ENCODE peak calls at places on chromosomes 11 and 22, in seven cellular contexts. One of them, this sample, is unnamed.

GRCh38 chr11:405323-405975 is 9.3 kb downstream of the SIGIRR start:
- DNase-seq in right atrium auricular region: no peak
- DNase-seq in cardiac muscle cell: no peak
- DNase-seq in stimulated activated CD4-positive, alpha-beta T cell treated with anti-CD3 and anti-CD28 coated beads, Interleukin-12 subunit alpha, Interleukin-12 subunit beta, amount 100 ng/mL, for 4 hours: no peak
- DNase-seq in COR-L47: no peak
- DNase-seq in NCI-H460: no peak
- DNase-seq in epithelial cell of esophagus: no peak
- DNase-seq in this sample: no peak

GRCh38 chr11:131694526-131695424 is 324.4 kb downstream of the NTM start:
- DNase-seq in right atrium auricular region: peak; percentile 78
- DNase-seq in cardiac muscle cell: peak; percentile 88
- DNase-seq in stimulated activated CD4-positive, alpha-beta T cell treated with anti-CD3 and anti-CD28 coated beads, Interleukin-12 subunit alpha, Interleukin-12 subunit beta, amount 100 ng/mL, for 4 hours: peak; percentile 49
- DNase-seq in COR-L47: peak; percentile 62
- DNase-seq in NCI-H460: peak; percentile 69
- DNase-seq in epithelial cell of esophagus: peak; percentile 79
- DNase-seq in this sample: peak; percentile 47

GRCh38 chr11:6604081-6604626 is 580 bp downstream of the ILK start:
- DNase-seq in right atrium auricular region: peak; percentile 71
- DNase-seq in cardiac muscle cell: peak; percentile 82
- DNase-seq in stimulated activated CD4-positive, alpha-beta T cell treated with anti-CD3 and anti-CD28 coated beads, Interleukin-12 subunit alpha, Interleukin-12 subunit beta, amount 100 ng/mL, for 4 hours: peak; percentile 40
- DNase-seq in COR-L47: peak; percentile 25
- DNase-seq in NCI-H460: no peak
- DNase-seq in epithelial cell of esophagus: peak; percentile 43
- DNase-seq in this sample: peak; percentile 59

GRCh38 chr11:26583550-26583949 is 11.5 kb upstream of the MUC15 start:
- DNase-seq in right atrium auricular region: no peak
- DNase-seq in cardiac muscle cell: peak; percentile 2
- DNase-seq in stimulated activated CD4-positive, alpha-beta T cell treated with anti-CD3 and anti-CD28 coated beads, Interleukin-12 subunit alpha, Interleukin-12 subunit beta, amount 100 ng/mL, for 4 hours: no peak
- DNase-seq in COR-L47: no peak
- DNase-seq in NCI-H460: no peak
- DNase-seq in epithelial cell of esophagus: peak; percentile 99
- DNase-seq in this sample: no peak

GRCh38 chr11:104866815-104867214 is 31.4 kb downstream of the CASP12 start:
- DNase-seq in right atrium auricular region: no peak
- DNase-seq in cardiac muscle cell: no peak
- DNase-seq in stimulated activated CD4-positive, alpha-beta T cell treated with anti-CD3 and anti-CD28 coated beads, Interleukin-12 subunit alpha, Interleukin-12 subunit beta, amount 100 ng/mL, for 4 hours: no peak
- DNase-seq in COR-L47: no peak
- DNase-seq in NCI-H460: no peak
- DNase-seq in epithelial cell of esophagus: peak; percentile 63
- DNase-seq in this sample: no peak

GRCh38 chr11:127017482-127017881 is 16.9 kb upstream of the KIRREL3 start:
- DNase-seq in right atrium auricular region: no peak
- DNase-seq in cardiac muscle cell: peak; percentile 47
- DNase-seq in stimulated activated CD4-positive, alpha-beta T cell treated with anti-CD3 and anti-CD28 coated beads, Interleukin-12 subunit alpha, Interleukin-12 subunit beta, amount 100 ng/mL, for 4 hours: no peak
- DNase-seq in COR-L47: no peak
- DNase-seq in NCI-H460: no peak
- DNase-seq in epithelial cell of esophagus: peak; percentile 32
- DNase-seq in this sample: no peak

GRCh38 chr11:2270322-2271076 is at the start of gene ASCL2:
- DNase-seq in right atrium auricular region: peak; percentile 42
- DNase-seq in cardiac muscle cell: no peak
- DNase-seq in stimulated activated CD4-positive, alpha-beta T cell treated with anti-CD3 and anti-CD28 coated beads, Interleukin-12 subunit alpha, Interleukin-12 subunit beta, amount 100 ng/mL, for 4 hours: no peak
- DNase-seq in COR-L47: peak; percentile 22
- DNase-seq in NCI-H460: no peak
- DNase-seq in epithelial cell of esophagus: peak; percentile 21
- DNase-seq in this sample: no peak

GRCh38 chr22:38423512-38424503 is 31.2 kb downstream of the KCNJ4 start:
- DNase-seq in right atrium auricular region: no peak
- DNase-seq in cardiac muscle cell: no peak
- DNase-seq in stimulated activated CD4-positive, alpha-beta T cell treated with anti-CD3 and anti-CD28 coated beads, Interleukin-12 subunit alpha, Interleukin-12 subunit beta, amount 100 ng/mL, for 4 hours: no peak
- DNase-seq in COR-L47: peak; percentile 60
- DNase-seq in NCI-H460: no peak
- DNase-seq in epithelial cell of esophagus: peak; percentile 38
- DNase-seq in this sample: no peak

GRCh38 chr11:95341246-95341645 is 110.2 kb upstream of the SESN3 start:
- DNase-seq in right atrium auricular region: no peak
- DNase-seq in cardiac muscle cell: no peak
- DNase-seq in stimulated activated CD4-positive, alpha-beta T cell treated with anti-CD3 and anti-CD28 coated beads, Interleukin-12 subunit alpha, Interleukin-12 subunit beta, amount 100 ng/mL, for 4 hours: no peak
- DNase-seq in COR-L47: no peak
- DNase-seq in NCI-H460: no peak
- DNase-seq in epithelial cell of esophagus: no peak
- DNase-seq in this sample: no peak

GRCh38 chr11:70614034-70614681 is 215.8 kb downstream of the CTTN start:
- DNase-seq in right atrium auricular region: no peak
- DNase-seq in cardiac muscle cell: no peak
- DNase-seq in stimulated activated CD4-positive, alpha-beta T cell treated with anti-CD3 and anti-CD28 coated beads, Interleukin-12 subunit alpha, Interleukin-12 subunit beta, amount 100 ng/mL, for 4 hours: no peak
- DNase-seq in COR-L47: no peak
- DNase-seq in NCI-H460: no peak
- DNase-seq in epithelial cell of esophagus: no peak
- DNase-seq in this sample: no peak

GRCh38 chr22:40511604-40512003 is 124.9 kb downstream of the MRTFA start:
- DNase-seq in right atrium auricular region: no peak
- DNase-seq in cardiac muscle cell: no peak
- DNase-seq in stimulated activated CD4-positive, alpha-beta T cell treated with anti-CD3 and anti-CD28 coated beads, Interleukin-12 subunit alpha, Interleukin-12 subunit beta, amount 100 ng/mL, for 4 hours: no peak
- DNase-seq in COR-L47: no peak
- DNase-seq in NCI-H460: no peak
- DNase-seq in epithelial cell of esophagus: no peak
- DNase-seq in this sample: no peak

GRCh38 chr11:488992-489391 is 18.1 kb downstream of the RNH1 start:
- DNase-seq in right atrium auricular region: no peak
- DNase-seq in cardiac muscle cell: no peak
- DNase-seq in stimulated activated CD4-positive, alpha-beta T cell treated with anti-CD3 and anti-CD28 coated beads, Interleukin-12 subunit alpha, Interleukin-12 subunit beta, amount 100 ng/mL, for 4 hours: no peak
- DNase-seq in COR-L47: no peak
- DNase-seq in NCI-H460: no peak
- DNase-seq in epithelial cell of esophagus: no peak
- DNase-seq in this sample: no peak

GRCh38 chr22:50039669-50040458 is 18.2 kb downstream of the TTLL8 start:
- DNase-seq in right atrium auricular region: no peak
- DNase-seq in cardiac muscle cell: no peak
- DNase-seq in stimulated activated CD4-positive, alpha-beta T cell treated with anti-CD3 and anti-CD28 coated beads, Interleukin-12 subunit alpha, Interleukin-12 subunit beta, amount 100 ng/mL, for 4 hours: no peak
- DNase-seq in COR-L47: no peak
- DNase-seq in NCI-H460: no peak
- DNase-seq in epithelial cell of esophagus: no peak
- DNase-seq in this sample: no peak

GRCh38 chr22:27699676-27700075 is 101.9 kb downstream of the MN1 start:
- DNase-seq in right atrium auricular region: no peak
- DNase-seq in cardiac muscle cell: no peak
- DNase-seq in stimulated activated CD4-positive, alpha-beta T cell treated with anti-CD3 and anti-CD28 coated beads, Interleukin-12 subunit alpha, Interleukin-12 subunit beta, amount 100 ng/mL, for 4 hours: no peak
- DNase-seq in COR-L47: no peak
- DNase-seq in NCI-H460: no peak
- DNase-seq in epithelial cell of esophagus: no peak
- DNase-seq in this sample: no peak

GRCh38 chr22:50315289-50316113 is 8.1 kb upstream of the PLXNB2 start:
- DNase-seq in right atrium auricular region: no peak
- DNase-seq in cardiac muscle cell: no peak
- DNase-seq in stimulated activated CD4-positive, alpha-beta T cell treated with anti-CD3 and anti-CD28 coated beads, Interleukin-12 subunit alpha, Interleukin-12 subunit beta, amount 100 ng/mL, for 4 hours: no peak
- DNase-seq in COR-L47: no peak
- DNase-seq in NCI-H460: no peak
- DNase-seq in epithelial cell of esophagus: no peak
- DNase-seq in this sample: no peak

GRCh38 chr11:85656777-85657176 is 8.2 kb downstream of the CREBZF start:
- DNase-seq in right atrium auricular region: no peak
- DNase-seq in cardiac muscle cell: no peak
- DNase-seq in stimulated activated CD4-positive, alpha-beta T cell treated with anti-CD3 and anti-CD28 coated beads, Interleukin-12 subunit alpha, Interleukin-12 subunit beta, amount 100 ng/mL, for 4 hours: no peak
- DNase-seq in COR-L47: no peak
- DNase-seq in NCI-H460: no peak
- DNase-seq in epithelial cell of esophagus: no peak
- DNase-seq in this sample: no peak

GRCh38 chr11:32131321-32131720 is 40.4 kb downstream of the RCN1 start:
- DNase-seq in right atrium auricular region: no peak
- DNase-seq in cardiac muscle cell: no peak
- DNase-seq in stimulated activated CD4-positive, alpha-beta T cell treated with anti-CD3 and anti-CD28 coated beads, Interleukin-12 subunit alpha, Interleukin-12 subunit beta, amount 100 ng/mL, for 4 hours: no peak
- DNase-seq in COR-L47: no peak
- DNase-seq in NCI-H460: no peak
- DNase-seq in epithelial cell of esophagus: no peak
- DNase-seq in this sample: no peak

GRCh38 chr11:8593935-8594909 is at the start of gene STK33:
- DNase-seq in right atrium auricular region: no peak
- DNase-seq in cardiac muscle cell: peak; percentile 85
- DNase-seq in stimulated activated CD4-positive, alpha-beta T cell treated with anti-CD3 and anti-CD28 coated beads, Interleukin-12 subunit alpha, Interleukin-12 subunit beta, amount 100 ng/mL, for 4 hours: peak; percentile 4
- DNase-seq in COR-L47: peak; percentile 83
- DNase-seq in NCI-H460: no peak
- DNase-seq in epithelial cell of esophagus: peak; percentile 18
- DNase-seq in this sample: peak; percentile 54

GRCh38 chr11:71181566-71181965 is 70.8 kb downstream of the SHANK2 start:
- DNase-seq in right atrium auricular region: no peak
- DNase-seq in cardiac muscle cell: no peak
- DNase-seq in stimulated activated CD4-positive, alpha-beta T cell treated with anti-CD3 and anti-CD28 coated beads, Interleukin-12 subunit alpha, Interleukin-12 subunit beta, amount 100 ng/mL, for 4 hours: no peak
- DNase-seq in COR-L47: no peak
- DNase-seq in NCI-H460: no peak
- DNase-seq in epithelial cell of esophagus: no peak
- DNase-seq in this sample: no peak

GRCh38 chr11:1092145-1092670 is 17.5 kb downstream of the MUC2 start:
- DNase-seq in right atrium auricular region: no peak
- DNase-seq in cardiac muscle cell: no peak
- DNase-seq in stimulated activated CD4-positive, alpha-beta T cell treated with anti-CD3 and anti-CD28 coated beads, Interleukin-12 subunit alpha, Interleukin-12 subunit beta, amount 100 ng/mL, for 4 hours: no peak
- DNase-seq in COR-L47: no peak
- DNase-seq in NCI-H460: no peak
- DNase-seq in epithelial cell of esophagus: no peak
- DNase-seq in this sample: no peak

GRCh38 chr11:85089654-85090053 is 537.5 kb downstream of the DLG2 start:
- DNase-seq in right atrium auricular region: no peak
- DNase-seq in cardiac muscle cell: no peak
- DNase-seq in stimulated activated CD4-positive, alpha-beta T cell treated with anti-CD3 and anti-CD28 coated beads, Interleukin-12 subunit alpha, Interleukin-12 subunit beta, amount 100 ng/mL, for 4 hours: no peak
- DNase-seq in COR-L47: no peak
- DNase-seq in NCI-H460: no peak
- DNase-seq in epithelial cell of esophagus: no peak
- DNase-seq in this sample: no peak

GRCh38 chr22:26828311-26828710 is 170.9 kb downstream of the MIAT start:
- DNase-seq in right atrium auricular region: no peak
- DNase-seq in cardiac muscle cell: no peak
- DNase-seq in stimulated activated CD4-positive, alpha-beta T cell treated with anti-CD3 and anti-CD28 coated beads, Interleukin-12 subunit alpha, Interleukin-12 subunit beta, amount 100 ng/mL, for 4 hours: no peak
- DNase-seq in COR-L47: no peak
- DNase-seq in NCI-H460: peak; percentile 17
- DNase-seq in epithelial cell of esophagus: peak; percentile 8
- DNase-seq in this sample: no peak

GRCh38 chr11:111633756-111634362 is 31.6 kb downstream of the SIK2 start:
- DNase-seq in right atrium auricular region: no peak
- DNase-seq in cardiac muscle cell: no peak
- DNase-seq in stimulated activated CD4-positive, alpha-beta T cell treated with anti-CD3 and anti-CD28 coated beads, Interleukin-12 subunit alpha, Interleukin-12 subunit beta, amount 100 ng/mL, for 4 hours: no peak
- DNase-seq in COR-L47: peak; percentile 10
- DNase-seq in NCI-H460: no peak
- DNase-seq in epithelial cell of esophagus: peak; percentile 20
- DNase-seq in this sample: no peak

This sample was measured in HAP-1.